ENCODE peak calls at places on chromosomes 5 and 9, in ten cellular contexts. G is cardiac fibroblast; W is neural crest cell; Z is B cell; T is psoas muscle; E is choroid plexus epithelial cell; L is CD4-positive, alpha-beta T cell; B is astrocyte of the spinal cord; X is endothelial cell; I is A549. J is an unnamed sample.
A peak's percentile ranks its signal among the peaks of the same experiment; 100 is the strongest.

GRCh38 chr5:136458481-136458880 is 93.1 kb upstream of the TRPC7 start:
- DNase-seq in T (no peak), W (no peak), Z (no peak), B (no peak), G (no peak), L (no peak), E (no peak), I (no peak), X (no peak), J (no peak)

GRCh38 chr5:149376711-149377447 is 2.2 kb downstream of the IL17B start:
- DNase-seq in L (no peak), I (no peak), X (no peak), W (no peak), E (no peak), T (no peak), G (no peak), Z (no peak), B (no peak), J (no peak)

GRCh38 chr5:157350939-157351338 is 85.0 kb downstream of the CYFIP2 start:
- DNase-seq in B (no peak), I (no peak), E (peak; percentile 57), Z (no peak), L (no peak), G (peak; percentile 31), W (no peak), T (no peak), X (no peak), J (peak; percentile 35)

GRCh38 chr5:107449369-107449768 is 221.4 kb downstream of the EFNA5 start:
- DNase-seq in Z (no peak), W (no peak), I (no peak), G (no peak), T (no peak), X (no peak), E (no peak), L (no peak), B (no peak), J (no peak)

GRCh38 chr5:372911-373709 is 51.6 kb downstream of the AHRR start:
- DNase-seq in B (no peak), T (no peak), X (no peak), Z (no peak), E (no peak), W (no peak), G (no peak), L (no peak), I (no peak), J (no peak)

GRCh38 chr5:172891716-172892421 is 57.8 kb downstream of the ERGIC1 start:
- DNase-seq in E (peak; percentile 64), W (no peak), T (peak; percentile 72), Z (no peak), X (no peak), B (no peak), G (peak; percentile 96), I (no peak), L (no peak), J (no peak)

GRCh38 chr5:37055383-37055990 is 178.9 kb downstream of the NIPBL start:
- DNase-seq in I (no peak), T (no peak), Z (no peak), G (no peak), B (no peak), L (no peak), X (no peak), E (no peak), W (no peak), J (no peak)

GRCh38 chr9:120946259-120946658 is 19.7 kb upstream of the TRAF1 start:
- DNase-seq in G (peak; percentile 62), W (no peak), L (no peak), E (peak; percentile 57), Z (no peak), B (peak; percentile 50), I (no peak), T (no peak), X (no peak), J (no peak)

GRCh38 chr9:114680266-114681011 is 1.6 kb downstream of the TEX48 start:
- DNase-seq in I (no peak), Z (no peak), X (no peak), G (no peak), T (no peak), L (no peak), B (no peak), E (no peak), W (no peak), J (no peak)

GRCh38 chr9:82342046-82342445 is 353.5 kb downstream of the SPATA31D1 start:
- DNase-seq in G (no peak), X (no peak), Z (no peak), I (no peak), T (no peak), L (no peak), B (no peak), E (no peak), W (no peak), J (no peak)

GRCh38 chr9:5511935-5512580 is 1.7 kb downstream of the PDCD1LG2 start:
- DNase-seq in L (no peak), Z (no peak), X (no peak), T (no peak), G (no peak), E (no peak), I (no peak), W (no peak), B (no peak), J (no peak)

GRCh38 chr5:160071521-160072299 is 47.5 kb downstream of the PWWP2A start:
- DNase-seq in L (no peak), I (no peak), Z (no peak), B (no peak), X (peak; percentile 57), T (no peak), G (peak; percentile 76), E (no peak), W (no peak), J (no peak)

GRCh38 chr5:68315679-68316271 is 100.2 kb downstream of the PIK3R1 start:
- DNase-seq in L (no peak), G (no peak), T (no peak), X (no peak), E (no peak), Z (peak; percentile 38), W (no peak), I (no peak), B (no peak), J (peak; percentile 81)

GRCh38 chr5:72436796-72437471 is 70.3 kb downstream of the ZNF366 start:
- DNase-seq in L (no peak), T (no peak), E (peak; percentile 54), X (no peak), W (no peak), Z (no peak), G (peak; percentile 67), B (peak; percentile 12), I (no peak), J (no peak)

GRCh38 chr5:38670066-38670465 is 113.6 kb upstream of the LIFR start:
- DNase-seq in W (no peak), G (no peak), Z (no peak), E (no peak), I (no peak), T (no peak), L (no peak), B (no peak), X (no peak), J (no peak)

GRCh38 chr5:38672059-38672791 is 115.8 kb upstream of the LIFR start:
- DNase-seq in T (no peak), X (no peak), G (peak; percentile 95), I (peak; percentile 48), L (no peak), W (no peak), B (peak; percentile 85), Z (no peak), E (peak; percentile 93), J (no peak)

GRCh38 chr5:38670878-38671277 is 114.4 kb upstream of the LIFR start:
- DNase-seq in I (no peak), W (no peak), X (no peak), G (peak; percentile 70), T (peak; percentile 25), Z (no peak), L (no peak), B (peak; percentile 61), E (peak; percentile 92), J (no peak)

GRCh38 chr5:38675443-38675842 is 119.0 kb upstream of the LIFR start:
- DNase-seq in G (no peak), L (no peak), E (no peak), Z (no peak), W (no peak), T (no peak), I (no peak), B (no peak), X (no peak), J (no peak)

GRCh38 chr5:38673671-38674071 is 117.2 kb upstream of the LIFR start:
- DNase-seq in G (no peak), B (no peak), W (no peak), L (no peak), E (peak; percentile 41), X (no peak), Z (no peak), T (no peak), I (no peak), J (no peak)
- TF ChIP-seq CTCF in G (peak; percentile 19), B (no peak), W (peak; percentile 11), L (no peak), E (peak; percentile 38), X (peak; percentile 6), Z (no peak), T (no peak), I (no peak), J (no peak)

GRCh38 chr5:98454904-98455303 is 318.6 kb upstream of the RGMB start:
- DNase-seq in X (no peak), G (peak; percentile 84), T (no peak), W (no peak), L (no peak), I (no peak), E (peak; percentile 97), Z (no peak), B (peak; percentile 93), J (no peak)
- TF ChIP-seq CTCF in X (no peak), G (peak; percentile 37), T (no peak), W (no peak), L (no peak), I (peak; percentile 19), E (peak; percentile 55), Z (no peak), B (peak; percentile 39), J (no peak)

DNA sequence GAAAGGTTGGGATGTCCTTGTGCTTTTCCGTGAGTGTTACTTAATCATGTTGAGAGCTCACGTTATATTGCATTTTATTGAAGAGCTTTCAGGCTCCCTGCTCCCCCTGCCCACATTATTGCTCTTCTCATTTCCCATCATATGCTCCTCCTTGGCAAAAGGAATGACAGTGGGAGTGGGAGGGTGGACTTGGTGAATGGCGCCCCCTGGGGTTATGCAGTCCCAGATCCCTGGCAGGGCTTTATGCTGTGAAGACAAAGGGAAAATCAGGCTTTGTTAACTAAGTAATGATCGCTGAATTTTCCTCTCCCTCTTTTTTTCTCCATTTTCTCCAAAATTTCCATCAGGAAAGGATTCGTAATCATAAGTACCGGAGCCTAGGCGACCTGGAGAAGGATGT is 166.6 kb downstream of the SMARCA2 start:
- DNase-seq in Z (no peak), T (peak; percentile 27), I (no peak), L (peak; percentile 12), G (peak; percentile 41), E (peak; percentile 43), W (peak; percentile 26), B (peak; percentile 4), X (peak; percentile 71), J (no peak)
- TF ChIP-seq CTCF in Z (peak; percentile 43), T (peak; percentile 45), I (peak; percentile 44), L (peak; percentile 23), G (peak; percentile 49), E (peak; percentile 65), W (peak; percentile 50), B (peak; percentile 48), X (peak; percentile 65), J (peak; percentile 14)

DNA sequence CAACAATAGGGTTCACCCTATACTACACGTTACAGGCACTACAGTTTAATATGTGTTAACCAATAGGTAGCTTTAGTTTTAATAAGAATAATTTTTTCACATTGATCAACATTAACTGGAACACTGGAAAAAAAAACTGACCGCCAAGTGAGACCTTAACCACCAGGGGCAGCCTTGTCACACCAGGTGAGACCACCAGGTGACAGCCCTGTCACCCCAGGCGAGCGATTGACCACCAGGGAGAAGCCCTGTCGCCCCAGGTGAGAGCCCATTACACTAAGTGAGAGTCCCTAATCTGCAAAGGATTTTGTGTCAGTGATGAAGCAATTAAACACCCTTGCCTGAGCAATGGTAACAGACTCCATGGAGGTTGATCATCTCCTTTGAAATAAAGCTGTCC is 75.4 kb upstream of the SYK start:
- DNase-seq in I (no peak), T (no peak), L (no peak), E (no peak), G (no peak), W (no peak), X (no peak), B (no peak), Z (no peak), J (no peak)
- TF ChIP-seq CTCF in I (no peak), T (no peak), L (no peak), E (no peak), G (no peak), W (peak; percentile 24), X (peak; percentile 61), B (no peak), Z (peak; percentile 22), J (no peak)

J was measured in GM10248.